ENCODE peak calls at places on chromosomes 2 and 18, in five cellular contexts. B is HFF-Myc, E is colonic mucosa, M is body of pancreas, J is Peyer's patch. U is an unnamed sample.

GRCh38 chr18:2395427-2396161 is 175.7 kb downstream of the METTL4 start:
- DNase-seq in B (no peak), M (no peak), E (no peak), J (no peak), U (no peak)

GRCh38 chr2:51013060-51013746 is 18.7 kb downstream of the NRXN1 start:
- DNase-seq in B (no peak), J (no peak), E (peak; percentile 25), M (peak; percentile 75), U (no peak)

GRCh38 chr18:36769611-36770314 is 59.0 kb downstream of the TPGS2 start:
- DNase-seq in E (no peak), M (no peak), B (no peak), J (no peak), U (no peak)

GRCh38 chr2:29397743-29398142 is 282.5 kb downstream of the CLIP4 start:
- DNase-seq in J (no peak), M (peak; percentile 60), B (no peak), E (no peak), U (no peak)

GRCh38 chr2:57075226-57075625 is 891.4 kb downstream of the CCDC85A start:
- DNase-seq in B (no peak), M (no peak), J (no peak), E (no peak), U (no peak)

GRCh38 chr2:23661276-23662050 is 265.5 kb downstream of the ATAD2B start:
- DNase-seq in E (no peak), M (no peak), J (no peak), B (no peak), U (no peak)

GRCh38 chr2:223001831-223002230 is 50.2 kb upstream of the KCNE4 start:
- DNase-seq in E (no peak), J (no peak), M (no peak), B (no peak), U (peak; percentile 37)

GRCh38 chr2:190970872-190971506 is 43.0 kb downstream of the STAT1 start:
- DNase-seq in J (no peak), M (no peak), B (no peak), E (no peak), U (no peak)

GRCh38 chr2:102753563-102754159 is 8.2 kb upstream of the TMEM182 start:
- DNase-seq in J (peak; percentile 67), M (peak; percentile 27), E (peak; percentile 25), B (no peak), U (peak; percentile 10)

GRCh38 chr2:43838560-43839267 is at the start of the genes ABCG5 and ABCG8:
- DNase-seq in B (no peak), M (no peak), J (no peak), E (no peak), U (no peak)

GRCh38 chr2:98649135-98649991 is 41.0 kb downstream of the UNC50 start:
- DNase-seq in B (peak; percentile 46), M (peak; percentile 88), J (peak; percentile 95), E (peak; percentile 89), U (peak; percentile 21)

GRCh38 chr2:9665903-9666302 is 35.1 kb upstream of the YWHAQ start:
- DNase-seq in J (no peak), M (no peak), E (no peak), B (no peak), U (peak; percentile 88)

GRCh38 chr2:197309369-197310231 is 980 bp downstream of the ANKRD44 start:
- DNase-seq in E (peak; percentile 41), B (no peak), J (peak; percentile 79), M (peak; percentile 46), U (no peak)

GRCh38 chr2:232375164-232375563 is 3.4 kb upstream of the ALPP start:
- DNase-seq in E (no peak), J (no peak), M (no peak), B (no peak), U (no peak)

GRCh38 chr2:74836675-74837401 is 2.9 kb downstream of the HK2 start:
- DNase-seq in J (peak; percentile 43), B (no peak), M (no peak), E (no peak), U (no peak)
- H3K4me3 ChIP-seq in J (no peak overlapping the region), B (peak overlapping the region; percentile 87), M (no peak overlapping the region), E (peak overlapping the region; percentile 77), U (no peak overlapping the region)

GRCh38 chr18:76529433-76529811 is 34.4 kb upstream of the ZNF516 start:
- DNase-seq in E (no peak), B (no peak), M (no peak), J (no peak), U (no peak)
- H3K4me3 ChIP-seq in E (no peak overlapping the region), B (peak overlapping the region; percentile 54), M (no peak overlapping the region), J (no peak overlapping the region), U (no peak overlapping the region)

GRCh38 chr2:137870682-137871081 is 93.6 kb upstream of the HNMT start:
- DNase-seq in E (no peak), M (no peak), J (no peak), B (no peak), U (no peak)
- H3K4me3 ChIP-seq in E (no peak overlapping the region), M (no peak overlapping the region), J (no peak overlapping the region), B (no peak overlapping the region), U (no peak overlapping the region)

GRCh38 chr2:240818543-240819403 is 1.2 kb downstream of the KIF1A start:
- DNase-seq in B (no peak), J (peak; percentile 39), M (peak; percentile 41), E (no peak), U (no peak)
- H3K4me3 ChIP-seq in B (no peak overlapping the region), J (peak overlapping the region; percentile 12), M (peak overlapping the region; percentile 62), E (no peak overlapping the region), U (no peak overlapping the region)

GRCh38 chr2:207227749-207228145 is 62.0 kb upstream of the KLF7 start:
- DNase-seq in J (no peak), B (no peak), E (no peak), M (no peak), U (no peak)
- H3K4me3 ChIP-seq in J (no peak overlapping the region), B (no peak overlapping the region), E (no peak overlapping the region), M (no peak overlapping the region), U (no peak overlapping the region)

GRCh38 chr2:104864280-104864599 is 10.3 kb downstream of the POU3F3 start:
- DNase-seq in E (no peak), B (no peak), M (no peak), J (no peak), U (no peak)

GRCh38 chr2:104861295-104862060 is 7.6 kb downstream of the POU3F3 start:
- DNase-seq in M (no peak), B (no peak), J (no peak), E (no peak), U (no peak)

GRCh38 chr2:104863585-104864279 is 9.8 kb downstream of the POU3F3 start:
- DNase-seq in E (no peak), B (no peak), J (no peak), M (no peak), U (no peak)

GRCh38 chr2:104863229-104863584 is 9.3 kb downstream of the POU3F3 start:
- DNase-seq in B (no peak), M (no peak), E (no peak), J (no peak), U (no peak)

GRCh38 chr2:104862061-104862941 is 8.4 kb downstream of the POU3F3 start:
- DNase-seq in B (no peak), M (no peak), E (peak; percentile 11), J (no peak), U (no peak)
- H3K4me3 ChIP-seq in B (no peak overlapping the region), M (no peak overlapping the region), E (no peak overlapping the region), J (no peak overlapping the region), U (no peak overlapping the region)

GRCh38 chr2:233925402-233925801 is 8.2 kb downstream of the TRPM8 start:
- DNase-seq in M (no peak), E (no peak), J (no peak), B (no peak), U (no peak)
- H3K4me3 ChIP-seq in M (no peak overlapping the region), E (no peak overlapping the region), J (no peak overlapping the region), B (no peak overlapping the region), U (no peak overlapping the region)

GRCh38 chr2:218858138-218858445 is 1.5 kb upstream of the WNT6 start:
- DNase-seq in B (no peak), J (no peak), M (no peak), E (no peak), U (no peak)

GRCh38 chr2:218857371-218858137 is 2.1 kb upstream of the WNT6 start:
- DNase-seq in M (no peak), J (no peak), E (no peak), B (no peak), U (no peak)

GRCh38 chr2:218855305-218856167 is 4.1 kb upstream of the WNT6 start:
- DNase-seq in B (no peak), M (no peak), J (no peak), E (no peak), U (no peak)

GRCh38 chr2:218856168-218856895 is 3.3 kb upstream of the WNT6 start:
- DNase-seq in J (no peak), B (no peak), E (no peak), M (no peak), U (no peak)

DNA sequence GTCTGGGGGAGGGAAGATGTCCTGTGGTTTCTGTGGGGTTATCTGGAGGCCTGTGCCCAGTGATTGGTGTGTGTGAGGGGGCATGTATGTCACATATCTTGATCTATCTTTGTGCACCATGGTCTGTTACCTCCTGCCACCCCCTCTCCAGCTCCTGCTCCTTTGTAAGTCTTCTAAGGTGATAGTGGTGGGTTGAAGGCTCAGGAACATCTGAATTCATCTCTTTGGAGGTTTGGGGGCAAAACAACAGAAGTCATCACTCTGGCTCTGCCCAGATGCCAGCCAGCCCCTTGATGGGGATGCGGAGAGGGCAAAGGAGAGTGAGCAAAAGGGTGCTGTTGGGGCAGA is 2.7 kb upstream of the WNT6 start:
- DNase-seq in M (no peak), B (no peak), J (no peak), E (no peak), U (no peak)
- H3K4me3 ChIP-seq in M (no peak overlapping the region), B (no peak overlapping the region), J (no peak overlapping the region), E (no peak overlapping the region), U (no peak overlapping the region)

U was measured in AG04449.